ENCODE peak calls at places on chromosome 6, in nine cellular contexts. C is mucosa of descending colon; L is HFFc6; P is KBM-7; O is Calu3; E is activated naive CD4-positive, alpha-beta T cell treated with anti-CD3 and anti-CD28 coated beads, Interleukin-2, amount 50 U/mL, for 72 hours; B is hippocampal formation; Z is heart left ventricle; N is NCI-H2171. G is an unnamed sample.
A peak's percentile ranks its signal among the peaks of the same experiment; 100 is the strongest.

GRCh38 chr6:158649289-158650143 is at the start of gene SYTL3:
- DNase-seq in C (peak; percentile 55), E (peak; percentile 81), P (peak; percentile 59), L (peak; percentile 55), B (no peak), N (no peak), Z (peak; percentile 70), O (peak; percentile 56), G (peak; percentile 23)

GRCh38 chr6:18327621-18328548 is 59.3 kb upstream of the RNF144B start:
- DNase-seq in B (no peak), E (no peak), P (no peak), L (no peak), N (no peak), C (no peak), O (no peak), Z (no peak), G (no peak)

GRCh38 chr6:12331951-12332749 is 42.0 kb downstream of the EDN1 start:
- DNase-seq in P (peak; percentile 43), N (no peak), E (no peak), B (no peak), O (peak; percentile 47), L (no peak), C (no peak), Z (no peak), G (no peak)

GRCh38 chr6:52514514-52514913 is 62.3 kb downstream of the TRAM2 start:
- DNase-seq in O (peak; percentile 8), B (no peak), P (no peak), Z (no peak), E (no peak), L (peak; percentile 64), C (no peak), N (no peak), G (no peak)

GRCh38 chr6:84774174-84775158 is 10.1 kb upstream of the TBX18 start:
- DNase-seq in P (peak; percentile 18), N (no peak), L (peak; percentile 35), B (no peak), C (peak; percentile 51), Z (peak; percentile 72), O (peak; percentile 93), E (peak; percentile 48), G (peak; percentile 7)

GRCh38 chr6:77034161-77034560 is 429.1 kb downstream of the HTR1B start:
- DNase-seq in B (no peak), C (no peak), L (peak; percentile 95), Z (no peak), N (no peak), O (no peak), P (no peak), E (no peak), G (no peak)

GRCh38 chr6:41093729-41094128 is 21.0 kb downstream of the NFYA start:
- DNase-seq in O (no peak), Z (no peak), N (no peak), L (peak; percentile 34), E (no peak), P (no peak), C (no peak), B (no peak), G (peak; percentile 48)

GRCh38 chr6:54060286-54060685 is 51.0 kb upstream of the MLIP start:
- DNase-seq in Z (no peak), E (no peak), B (no peak), L (no peak), P (peak; percentile 42), C (no peak), O (no peak), N (no peak), G (no peak)

GRCh38 chr6:167827588-167828324 is 1.0 kb downstream of the AFDN start:
- DNase-seq in B (no peak), N (peak; percentile 38), E (peak; percentile 23), Z (peak; percentile 72), P (peak; percentile 58), L (peak; percentile 17), O (peak; percentile 52), C (peak; percentile 79), G (peak; percentile 59)

GRCh38 chr6:119128252-119128912 is 49.9 kb upstream of the FAM184A start:
- DNase-seq in E (no peak), C (no peak), L (no peak), Z (no peak), N (no peak), O (no peak), P (no peak), B (no peak), G (no peak)

GRCh38 chr6:147949981-147950622 is 392.5 kb upstream of the SASH1 start:
- DNase-seq in L (no peak), E (no peak), Z (no peak), B (no peak), N (no peak), C (peak; percentile 17), P (no peak), O (no peak), G (no peak)

GRCh38 chr6:36119927-36120477 is 10.3 kb upstream of the MAPK13 start:
- DNase-seq in E (no peak), B (no peak), Z (no peak), L (no peak), N (no peak), P (no peak), O (no peak), C (no peak), G (no peak)

GRCh38 chr6:142300302-142300701 is 1.5 kb upstream of the ADGRG6 start:
- DNase-seq in C (no peak), L (no peak), N (no peak), B (no peak), O (no peak), E (no peak), P (no peak), Z (no peak), G (no peak)

GRCh38 chr6:116015983-116016382 is 44.7 kb downstream of the FRK start:
- DNase-seq in N (no peak), O (no peak), E (no peak), Z (no peak), B (no peak), C (peak; percentile 42), L (no peak), P (no peak), G (no peak)

GRCh38 chr6:136070815-136071214 is 179.3 kb downstream of the MTFR2 start:
- DNase-seq in N (no peak), Z (no peak), C (no peak), O (no peak), E (no peak), B (no peak), P (no peak), L (no peak), G (no peak)

GRCh38 chr6:16481680-16482079 is 243.3 kb downstream of the GMPR start:
- DNase-seq in Z (no peak), C (no peak), B (no peak), O (no peak), N (no peak), L (no peak), E (no peak), P (no peak), G (no peak)

GRCh38 chr6:111745186-111745585 is 128.1 kb downstream of the FYN start:
- DNase-seq in O (no peak), B (no peak), C (no peak), N (no peak), L (no peak), E (no peak), Z (no peak), P (no peak), G (no peak)

GRCh38 chr6:107064579-107065065 is 36.6 kb downstream of the MTRES1 start:
- DNase-seq in B (no peak), P (peak; percentile 79), O (peak; percentile 61), Z (no peak), N (no peak), L (peak; percentile 41), C (no peak), E (peak; percentile 34), G (peak; percentile 37)

GRCh38 chr6:100449239-100449691 is 15.5 kb downstream of the SIM1 start:
- DNase-seq in O (no peak), N (no peak), Z (no peak), L (no peak), B (no peak), C (no peak), P (no peak), E (no peak), G (no peak)

GRCh38 chr6:142933701-142934100 is 11.3 kb downstream of the HIVEP2 start:
- DNase-seq in B (no peak), P (no peak), O (no peak), C (no peak), L (no peak), N (no peak), E (no peak), Z (no peak), G (no peak)

GRCh38 chr6:100493206-100493888 is 28.6 kb upstream of the SIM1 start:
- DNase-seq in L (no peak), N (no peak), O (peak; percentile 52), C (no peak), P (no peak), B (no peak), Z (no peak), E (no peak), G (no peak)

GRCh38 chr6:63352587-63353281 is 33.0 kb upstream of the LGSN start:
- DNase-seq in C (peak; percentile 26), N (no peak), L (peak; percentile 14), P (peak; percentile 94), Z (no peak), B (peak; percentile 29), O (peak; percentile 52), E (no peak), G (peak; percentile 76)

GRCh38 chr6:39389372-39389767 is 66.9 kb upstream of the KCNK16 start:
- DNase-seq in E (no peak), L (no peak), N (no peak), O (no peak), P (no peak), B (no peak), C (no peak), Z (no peak), G (peak; percentile 68)

GRCh38 chr6:25312703-25313102 is 33.5 kb downstream of the CARMIL1 start:
- DNase-seq in B (no peak), O (peak; percentile 51), C (no peak), P (peak; percentile 21), E (no peak), L (peak; percentile 68), N (no peak), Z (no peak), G (peak; percentile 92)

GRCh38 chr6:71125216-71125615 is 163.4 kb upstream of the OGFRL1 start:
- DNase-seq in O (no peak), N (no peak), P (no peak), C (no peak), B (no peak), Z (no peak), E (no peak), L (no peak), G (no peak)

GRCh38 chr6:150266963-150267685 is 101.7 kb upstream of the IYD start:
- DNase-seq in O (no peak), C (no peak), E (no peak), N (no peak), B (no peak), P (no peak), L (no peak), Z (no peak), G (no peak)